ENCODE peak calls at places on chromosomes 12 and 14, in nine cellular contexts. B is vagina, Z is esophagus squamous epithelium, H is AG04450, P is osteoblast, X is tibial nerve, G is IMR-90, S is mesendoderm, E is fibroblast of lung. Y is an unnamed sample.

GRCh38 chr14:20657216-20658211 is 16.0 kb upstream of the OR6S1 start:
- DNase-seq in B (no peak), Z (no peak), H (no peak), P (peak; percentile 83), X (no peak), G (peak; percentile 4), S (peak; percentile 98), E (no peak), Y (no peak)

GRCh38 chr12:98416845-98417244 is 98.5 kb upstream of the TMPO start:
- DNase-seq in B (no peak), Z (no peak), H (no peak), P (no peak), X (no peak), G (peak; percentile 57), S (peak; percentile 42), E (peak; percentile 44), Y (no peak)

GRCh38 chr12:127899981-127900380 is 367.0 kb upstream of the TMEM132C start:
- DNase-seq in B (no peak), Z (no peak), H (no peak), P (no peak), X (no peak), G (no peak), S (no peak), E (no peak), Y (no peak)

GRCh38 chr12:16184691-16185090 is 92.8 kb downstream of the SLC15A5 start:
- DNase-seq in B (no peak), Z (no peak), H (no peak), P (no peak), X (no peak), G (no peak), S (peak; percentile 89), E (no peak), Y (no peak)

GRCh38 chr12:108447168-108447840 is 67.8 kb upstream of the FICD start:
- DNase-seq in B (no peak), Z (no peak), H (no peak), P (peak; percentile 58), X (no peak), G (peak; percentile 22), S (peak; percentile 88), E (peak; percentile 20), Y (no peak)

GRCh38 chr14:105889666-105890473 is 363.5 kb downstream of the TMEM121 start:
- DNase-seq in B (no peak), Z (no peak), H (no peak), P (peak; percentile 64), X (peak; percentile 9), G (no peak), S (no peak), E (no peak), Y (no peak)

GRCh38 chr12:19971396-19971802 is 396.9 kb upstream of the PDE3A start:
- DNase-seq in B (no peak), Z (no peak), H (no peak), P (no peak), X (no peak), G (no peak), S (peak; percentile 93), E (peak; percentile 20), Y (no peak)

GRCh38 chr12:23083267-23083666 is 458.3 kb downstream of the ETNK1 start:
- DNase-seq in B (no peak), Z (no peak), H (peak; percentile 71), P (peak; percentile 66), X (no peak), G (peak; percentile 92), S (no peak), E (peak; percentile 91), Y (no peak)

GRCh38 chr14:99579903-99580570 is 24.0 kb downstream of the CCDC85C start:
- DNase-seq in B (no peak), Z (no peak), H (no peak), P (peak; percentile 91), X (no peak), G (peak; percentile 77), S (peak; percentile 92), E (no peak), Y (no peak)

GRCh38 chr14:99576304-99576703 is 27.7 kb downstream of the CCDC85C start:
- DNase-seq in B (no peak), Z (no peak), H (no peak), P (peak; percentile 87), X (no peak), G (no peak), S (peak; percentile 42), E (no peak), Y (no peak)

GRCh38 chr14:99576761-99577705 is 27.0 kb downstream of the CCDC85C start:
- DNase-seq in B (no peak), Z (no peak), H (no peak), P (peak; percentile 73), X (no peak), G (no peak), S (no peak), E (no peak), Y (no peak)

GRCh38 chr14:99579077-99579836 is 24.8 kb downstream of the CCDC85C start:
- DNase-seq in B (no peak), Z (no peak), H (no peak), P (peak; percentile 45), X (no peak), G (no peak), S (peak; percentile 61), E (no peak), Y (no peak)

DNA sequence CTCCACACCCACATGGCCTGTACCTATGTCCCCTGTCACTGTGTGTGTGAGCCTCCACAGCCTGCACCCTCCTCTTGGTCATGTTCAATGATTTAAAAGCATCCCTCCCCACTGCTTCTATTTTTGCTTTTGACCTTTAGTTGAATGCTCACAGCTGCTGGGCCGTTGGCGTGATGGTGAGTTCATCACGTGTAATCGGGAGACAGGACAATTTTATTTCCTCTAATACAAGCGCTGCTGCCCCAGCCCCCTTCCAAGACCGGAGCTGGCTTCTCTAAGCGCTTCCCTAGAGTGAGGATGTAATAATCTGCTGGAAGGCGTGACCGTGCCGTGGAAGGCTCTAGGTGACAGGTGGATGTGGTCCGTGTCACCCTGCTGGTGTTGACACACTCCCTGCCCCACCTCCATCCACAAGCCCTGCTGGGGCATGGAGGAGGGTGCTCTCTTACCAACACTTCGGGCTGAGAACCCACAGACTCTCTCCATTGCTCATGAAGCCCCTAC is 25.4 kb downstream of the CCDC85C start:
- DNase-seq in B (no peak), Z (no peak), H (no peak), P (peak; percentile 73), X (no peak), G (no peak), S (no peak), E (no peak), Y (no peak)
- H3K27ac ChIP-seq in B (peak overlapping the region; percentile 79), Z (peak overlapping the region; percentile 91), H (no peak overlapping the region), P (no peak overlapping the region), X (no peak overlapping the region), G (peak overlapping the region; percentile 48), S (no peak overlapping the region), E (no peak overlapping the region), Y (no peak overlapping the region)

GRCh38 chr12:89733579-89734201 is 25.1 kb upstream of the ATP2B1 start:
- DNase-seq in B (no peak), Z (no peak), H (peak; percentile 54), P (no peak), X (no peak), G (peak; percentile 90), S (no peak), E (peak; percentile 98), Y (no peak)
- H3K27ac ChIP-seq in B (peak overlapping the region; percentile 41), Z (no peak overlapping the region), H (no peak overlapping the region), P (peak overlapping the region; percentile 95), X (no peak overlapping the region), G (peak overlapping the region; percentile 55), S (no peak overlapping the region), E (peak overlapping the region; percentile 4), Y (no peak overlapping the region)

DNA sequence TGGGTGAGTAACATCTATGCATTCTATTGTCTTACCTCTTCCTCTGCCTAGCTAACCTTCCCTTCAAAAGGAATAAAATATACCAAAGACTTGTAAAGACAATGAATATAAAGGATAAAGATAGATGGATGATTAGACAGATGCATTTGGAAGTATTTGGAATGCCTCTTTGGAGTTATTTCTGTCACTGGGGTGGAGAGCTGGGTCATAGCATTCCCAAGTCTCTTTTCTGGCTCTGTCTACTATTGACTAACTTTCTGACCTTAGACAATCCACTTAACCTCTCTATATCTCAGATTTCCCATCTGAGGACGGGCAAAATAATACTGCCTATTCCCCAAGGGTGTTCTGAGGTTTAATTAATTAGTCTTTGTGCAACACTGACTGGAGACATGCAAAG is 517.4 kb downstream of the DIO2 start:
- DNase-seq in B (no peak), Z (no peak), H (no peak), P (no peak), X (no peak), G (no peak), S (no peak), E (no peak), Y (no peak)
- H3K27ac ChIP-seq in B (no peak overlapping the region), Z (no peak overlapping the region), H (no peak overlapping the region), P (no peak overlapping the region), X (no peak overlapping the region), G (no peak overlapping the region), S (no peak overlapping the region), E (no peak overlapping the region), Y (no peak overlapping the region)

DNA sequence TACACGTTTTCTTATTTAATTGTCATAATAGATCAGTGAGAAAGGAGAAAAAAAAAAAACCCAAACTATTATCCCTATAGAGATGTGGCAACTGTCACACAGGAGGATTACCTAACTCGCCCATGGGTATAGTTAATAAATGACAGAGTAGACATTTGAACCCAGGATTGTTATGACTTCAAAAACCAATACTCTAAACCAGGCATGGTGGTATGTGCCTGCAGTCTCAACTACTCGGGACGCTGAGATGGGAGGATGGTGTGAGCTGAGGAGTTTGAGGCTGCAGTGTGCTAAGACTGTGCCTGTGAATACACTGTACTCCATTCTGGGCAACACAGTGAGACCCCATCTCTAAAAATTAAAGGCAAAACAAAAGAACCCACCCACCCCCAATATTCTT is 114.5 kb downstream of the DENND5B start:
- DNase-seq in B (no peak), Z (no peak), H (no peak), P (no peak), X (no peak), G (no peak), S (no peak), E (no peak), Y (no peak)
- H3K27ac ChIP-seq in B (no peak overlapping the region), Z (no peak overlapping the region), H (no peak overlapping the region), P (no peak overlapping the region), X (no peak overlapping the region), G (no peak overlapping the region), S (no peak overlapping the region), E (no peak overlapping the region), Y (no peak overlapping the region)

GRCh38 chr12:105676694-105677093 is 346.2 kb downstream of the C12orf75 start:
- DNase-seq in B (peak; percentile 85), Z (no peak), H (no peak), P (no peak), X (no peak), G (no peak), S (no peak), E (no peak), Y (no peak)
- H3K27ac ChIP-seq in B (peak overlapping the region; percentile 52), Z (no peak overlapping the region), H (no peak overlapping the region), P (no peak overlapping the region), X (no peak overlapping the region), G (no peak overlapping the region), S (no peak overlapping the region), E (no peak overlapping the region), Y (no peak overlapping the region)

Y was measured in substantia nigra.